ENCODE peak calls at places on chromosomes 11 and 22, in nine cellular contexts. One of them, this sample, is unnamed. For H3K4me1, the result is how much of the 10 kb centered on the place peaks cover.

GRCh38 chr11:73372371-73372993 is 3.7 kb upstream of the RELT start:
- DNase-seq in hepatocyte: no peak
- DNase-seq in PC-3: peak
- DNase-seq in SK-N-SH: no peak
- DNase-seq in HCT116: peak
- DNase-seq in GM23338: peak
- DNase-seq in MM.1S: peak
- DNase-seq in OCI-LY7: peak
- DNase-seq in neural progenitor cell: peak
- DNase-seq in this sample: peak

GRCh38 chr22:43060213-43060612 is 29.0 kb downstream of the TTLL1 start:
- DNase-seq in hepatocyte: peak
- DNase-seq in PC-3: peak
- DNase-seq in SK-N-SH: peak
- DNase-seq in HCT116: no peak
- DNase-seq in GM23338: peak
- DNase-seq in MM.1S: no peak
- DNase-seq in OCI-LY7: peak
- DNase-seq in neural progenitor cell: peak
- DNase-seq in this sample: peak

GRCh38 chr11:34176980-34177319 is 71.5 kb downstream of the NAT10 start:
- DNase-seq in hepatocyte: no peak
- DNase-seq in PC-3: no peak
- DNase-seq in SK-N-SH: no peak
- DNase-seq in HCT116: no peak
- DNase-seq in GM23338: no peak
- DNase-seq in MM.1S: no peak
- DNase-seq in OCI-LY7: no peak
- DNase-seq in neural progenitor cell: peak
- DNase-seq in this sample: no peak

GRCh38 chr11:36164522-36165250 is 124.5 kb downstream of the COMMD9 start:
- DNase-seq in hepatocyte: no peak
- DNase-seq in PC-3: peak
- DNase-seq in SK-N-SH: no peak
- DNase-seq in HCT116: no peak
- DNase-seq in GM23338: no peak
- DNase-seq in MM.1S: no peak
- DNase-seq in OCI-LY7: no peak
- DNase-seq in neural progenitor cell: no peak
- DNase-seq in this sample: peak

GRCh38 chr11:120548682-120549209 is 37.2 kb downstream of the GRIK4 start:
- DNase-seq in hepatocyte: no peak
- DNase-seq in PC-3: no peak
- DNase-seq in SK-N-SH: no peak
- DNase-seq in HCT116: no peak
- DNase-seq in GM23338: no peak
- DNase-seq in MM.1S: no peak
- DNase-seq in OCI-LY7: no peak
- DNase-seq in neural progenitor cell: no peak
- DNase-seq in this sample: peak

GRCh38 chr11:28107331-28107725 is 628 bp downstream of the KIF18A start:
- DNase-seq in hepatocyte: no peak
- DNase-seq in PC-3: peak
- DNase-seq in SK-N-SH: peak
- DNase-seq in HCT116: no peak
- DNase-seq in GM23338: peak
- DNase-seq in MM.1S: peak
- DNase-seq in OCI-LY7: peak
- DNase-seq in neural progenitor cell: peak
- DNase-seq in this sample: peak

GRCh38 chr11:14409891-14410290 is 50.9 kb upstream of the RRAS2 start:
- DNase-seq in hepatocyte: no peak
- DNase-seq in PC-3: peak
- DNase-seq in SK-N-SH: no peak
- DNase-seq in HCT116: no peak
- DNase-seq in GM23338: no peak
- DNase-seq in MM.1S: no peak
- DNase-seq in OCI-LY7: no peak
- DNase-seq in neural progenitor cell: no peak
- DNase-seq in this sample: no peak

GRCh38 chr11:115564851-115565250 is 60.6 kb upstream of the CADM1 start:
- DNase-seq in hepatocyte: no peak
- DNase-seq in PC-3: no peak
- DNase-seq in SK-N-SH: no peak
- DNase-seq in HCT116: no peak
- DNase-seq in GM23338: no peak
- DNase-seq in MM.1S: no peak
- DNase-seq in OCI-LY7: no peak
- DNase-seq in neural progenitor cell: no peak
- DNase-seq in this sample: no peak

GRCh38 chr11:12411806-12412727 is 34.7 kb downstream of the PARVA start:
- DNase-seq in hepatocyte: peak
- DNase-seq in PC-3: peak
- DNase-seq in SK-N-SH: peak
- DNase-seq in HCT116: peak
- DNase-seq in GM23338: peak
- DNase-seq in MM.1S: peak
- DNase-seq in OCI-LY7: peak
- DNase-seq in neural progenitor cell: peak
- DNase-seq in this sample: peak

GRCh38 chr22:46995501-46996360 is 233.3 kb downstream of the TBC1D22A start:
- DNase-seq in hepatocyte: no peak
- DNase-seq in PC-3: no peak
- DNase-seq in SK-N-SH: no peak
- DNase-seq in HCT116: no peak
- DNase-seq in GM23338: no peak
- DNase-seq in MM.1S: no peak
- DNase-seq in OCI-LY7: no peak
- DNase-seq in neural progenitor cell: no peak
- DNase-seq in this sample: no peak

GRCh38 chr11:34395916-34396555 is 38.2 kb upstream of the ABTB2 start:
- DNase-seq in hepatocyte: no peak
- DNase-seq in PC-3: peak
- DNase-seq in SK-N-SH: no peak
- DNase-seq in HCT116: no peak
- DNase-seq in GM23338: no peak
- DNase-seq in MM.1S: no peak
- DNase-seq in OCI-LY7: no peak
- DNase-seq in neural progenitor cell: no peak
- DNase-seq in this sample: peak

GRCh38 chr22:44261164-44261860 is 51.4 kb downstream of the SHISAL1 start:
- DNase-seq in hepatocyte: no peak
- DNase-seq in PC-3: no peak
- DNase-seq in SK-N-SH: no peak
- DNase-seq in HCT116: no peak
- DNase-seq in GM23338: no peak
- DNase-seq in MM.1S: no peak
- DNase-seq in OCI-LY7: no peak
- DNase-seq in neural progenitor cell: no peak
- DNase-seq in this sample: no peak

GRCh38 chr11:57124912-57125311 is 56.8 kb upstream of the LRRC55 start:
- DNase-seq in hepatocyte: no peak
- DNase-seq in PC-3: no peak
- DNase-seq in SK-N-SH: no peak
- DNase-seq in HCT116: no peak
- DNase-seq in GM23338: no peak
- DNase-seq in MM.1S: no peak
- DNase-seq in OCI-LY7: no peak
- DNase-seq in neural progenitor cell: peak
- DNase-seq in this sample: no peak

GRCh38 chr11:99069831-99070444 is 49.2 kb downstream of the CNTN5 start:
- DNase-seq in hepatocyte: peak
- DNase-seq in PC-3: peak
- DNase-seq in SK-N-SH: no peak
- DNase-seq in HCT116: no peak
- DNase-seq in GM23338: peak
- DNase-seq in MM.1S: peak
- DNase-seq in OCI-LY7: no peak
- DNase-seq in neural progenitor cell: peak
- DNase-seq in this sample: no peak

GRCh38 chr11:77042111-77042726 is 8.0 kb downstream of the B3GNT6 start:
- DNase-seq in hepatocyte: no peak
- DNase-seq in PC-3: no peak
- DNase-seq in SK-N-SH: no peak
- DNase-seq in HCT116: no peak
- DNase-seq in GM23338: no peak
- DNase-seq in MM.1S: no peak
- DNase-seq in OCI-LY7: no peak
- DNase-seq in neural progenitor cell: no peak
- DNase-seq in this sample: no peak

GRCh38 chr11:14342906-14343305 is 16.1 kb downstream of the RRAS2 start:
- DNase-seq in hepatocyte: no peak
- DNase-seq in PC-3: no peak
- DNase-seq in SK-N-SH: no peak
- DNase-seq in HCT116: no peak
- DNase-seq in GM23338: no peak
- DNase-seq in MM.1S: peak
- DNase-seq in OCI-LY7: no peak
- DNase-seq in neural progenitor cell: no peak
- DNase-seq in this sample: peak

GRCh38 chr11:69888671-69889076 is 69.5 kb upstream of the FGF3 start:
- DNase-seq in hepatocyte: peak
- DNase-seq in PC-3: peak
- DNase-seq in SK-N-SH: peak
- DNase-seq in HCT116: peak
- DNase-seq in GM23338: peak
- DNase-seq in MM.1S: peak
- DNase-seq in OCI-LY7: peak
- DNase-seq in neural progenitor cell: peak
- DNase-seq in this sample: peak
- TF ChIP-seq EZH2phosphoT487 in hepatocyte: no peak
- TF ChIP-seq EZH2phosphoT487 in PC-3: no peak
- TF ChIP-seq EZH2phosphoT487 in SK-N-SH: no peak
- TF ChIP-seq EZH2phosphoT487 in HCT116: no peak
- TF ChIP-seq EZH2phosphoT487 in GM23338: no peak
- TF ChIP-seq EZH2phosphoT487 in MM.1S: no peak
- TF ChIP-seq EZH2phosphoT487 in OCI-LY7: no peak
- TF ChIP-seq EZH2phosphoT487 in neural progenitor cell: no peak
- TF ChIP-seq EZH2phosphoT487 in this sample: no peak

GRCh38 chr11:19426719-19427066 is 185.9 kb upstream of the E2F8 start:
- DNase-seq in hepatocyte: no peak
- DNase-seq in PC-3: no peak
- DNase-seq in SK-N-SH: no peak
- DNase-seq in HCT116: no peak
- DNase-seq in GM23338: no peak
- DNase-seq in MM.1S: no peak
- DNase-seq in OCI-LY7: no peak
- DNase-seq in neural progenitor cell: no peak
- DNase-seq in this sample: no peak
- H3K4me1 ChIP-seq in hepatocyte: under half
- H3K4me1 ChIP-seq in PC-3: under half
- H3K4me1 ChIP-seq in SK-N-SH: under half
- H3K4me1 ChIP-seq in HCT116: under half
- H3K4me1 ChIP-seq in GM23338: under half
- H3K4me1 ChIP-seq in MM.1S: half or more
- H3K4me1 ChIP-seq in OCI-LY7: half or more
- H3K4me1 ChIP-seq in neural progenitor cell: under half
- H3K4me1 ChIP-seq in this sample: under half

DNA sequence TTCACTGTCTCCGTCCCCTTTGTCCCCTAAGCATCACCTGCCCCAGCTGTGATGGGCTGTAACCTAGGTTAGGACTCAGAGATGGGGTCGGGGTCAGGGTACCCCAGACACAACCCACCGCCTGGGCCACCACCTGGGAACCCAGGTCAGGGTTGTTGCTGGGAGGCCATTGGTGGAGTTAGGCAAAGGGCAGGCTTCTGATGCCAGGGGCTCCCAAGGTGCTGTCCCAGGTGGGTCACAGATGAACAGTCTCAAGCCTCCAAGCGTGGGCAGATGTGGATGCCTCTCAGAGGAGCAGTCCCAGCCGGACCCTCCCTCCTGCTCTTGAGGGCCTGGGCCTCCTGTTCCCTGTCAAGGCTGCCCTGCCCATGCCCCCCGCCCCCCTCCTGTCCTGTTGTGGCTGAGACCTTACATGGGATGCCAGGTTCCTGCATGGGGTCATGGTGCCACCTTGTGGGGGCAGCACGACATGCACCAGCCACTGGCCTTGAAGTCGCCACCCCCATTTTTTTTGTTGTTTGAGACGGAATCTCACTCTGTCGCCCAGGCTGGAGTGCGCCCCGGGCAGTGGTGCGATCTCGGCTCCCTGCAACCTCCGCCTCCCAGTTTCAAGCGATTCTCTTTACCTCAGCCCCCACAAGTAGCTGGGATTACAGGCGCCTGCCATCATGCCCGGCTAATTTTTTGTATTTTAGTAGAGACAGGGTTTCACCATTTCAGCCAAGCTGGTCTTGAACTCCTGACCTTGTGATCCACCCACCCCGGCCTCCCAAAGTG is 12.1 kb downstream of the GATD1 start:
- DNase-seq in hepatocyte: peak
- DNase-seq in PC-3: peak
- DNase-seq in SK-N-SH: peak
- DNase-seq in HCT116: peak
- DNase-seq in GM23338: peak
- DNase-seq in MM.1S: peak
- DNase-seq in OCI-LY7: peak
- DNase-seq in neural progenitor cell: peak
- DNase-seq in this sample: peak
- TF ChIP-seq EZH2phosphoT487 in hepatocyte: no peak
- TF ChIP-seq EZH2phosphoT487 in PC-3: no peak
- TF ChIP-seq EZH2phosphoT487 in SK-N-SH: no peak
- TF ChIP-seq EZH2phosphoT487 in HCT116: no peak
- TF ChIP-seq EZH2phosphoT487 in GM23338: no peak
- TF ChIP-seq EZH2phosphoT487 in MM.1S: no peak
- TF ChIP-seq EZH2phosphoT487 in OCI-LY7: no peak
- TF ChIP-seq EZH2phosphoT487 in neural progenitor cell: no peak
- TF ChIP-seq EZH2phosphoT487 in this sample: no peak

DNA sequence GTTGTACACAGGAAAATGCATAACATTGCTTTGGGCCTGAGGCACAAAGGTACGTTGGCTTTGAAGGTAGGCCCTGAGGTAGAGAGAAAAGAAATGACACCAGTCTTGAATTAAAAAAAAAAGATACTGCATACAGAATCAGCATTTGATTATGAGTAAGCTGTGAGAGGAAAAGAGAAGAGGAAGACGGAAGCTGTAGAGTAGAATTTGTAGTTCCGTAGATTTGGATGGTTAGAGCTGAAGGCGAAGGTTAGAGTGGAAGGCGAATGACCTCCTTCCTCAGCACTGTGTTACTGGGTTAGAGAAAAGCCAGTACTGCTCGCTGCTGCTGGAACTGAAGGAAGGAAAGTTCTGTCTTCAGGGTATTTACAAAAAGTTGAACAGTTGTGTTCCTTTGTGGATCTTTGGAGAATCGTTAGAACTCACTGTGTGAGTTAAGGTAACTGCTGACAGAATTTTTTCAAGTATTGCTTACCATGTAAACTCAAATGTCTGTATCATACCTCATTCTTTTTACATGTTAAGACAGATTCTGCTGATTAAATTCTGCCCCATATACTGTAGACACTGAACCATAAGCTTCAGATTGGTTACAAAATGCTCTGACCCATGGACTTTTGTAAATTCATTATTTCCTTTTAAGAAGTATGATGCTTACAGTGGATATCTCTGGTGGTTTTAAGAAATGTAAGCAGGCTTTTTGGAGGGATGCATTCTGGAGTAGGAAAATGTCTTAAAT is 50.2 kb downstream of the MCAM start:
- DNase-seq in hepatocyte: no peak
- DNase-seq in PC-3: no peak
- DNase-seq in SK-N-SH: no peak
- DNase-seq in HCT116: no peak
- DNase-seq in GM23338: no peak
- DNase-seq in MM.1S: no peak
- DNase-seq in OCI-LY7: no peak
- DNase-seq in neural progenitor cell: no peak
- DNase-seq in this sample: no peak
- H3K4me1 ChIP-seq in hepatocyte: under half
- H3K4me1 ChIP-seq in PC-3: under half
- H3K4me1 ChIP-seq in SK-N-SH: under half
- H3K4me1 ChIP-seq in HCT116: under half
- H3K4me1 ChIP-seq in GM23338: under half
- H3K4me1 ChIP-seq in MM.1S: under half
- H3K4me1 ChIP-seq in OCI-LY7: under half
- H3K4me1 ChIP-seq in neural progenitor cell: under half
- H3K4me1 ChIP-seq in this sample: under half